ENCODE peak calls at places on chromosomes 12 and 14, in six cellular contexts. K is mesendoderm, P is mesenchymal stem cell, W is IMR-90, N is H1, G is trophoblast cell. D is an unnamed sample.

GRCh38 chr12:50251619-50252300 is 31.6 kb downstream of the LIMA1 start:
- DNase-seq in P (peak), W (peak), N (no peak), G (peak), K (no peak), D (no peak)

GRCh38 chr14:102923201-102923919 is 897 bp downstream of the AMN start:
- DNase-seq in N (no peak), W (no peak), G (peak), P (no peak), K (no peak), D (no peak)

GRCh38 chr14:95125951-95126350 is 31.4 kb downstream of the DICER1 start:
- DNase-seq in P (no peak), G (no peak), K (no peak), W (no peak), N (no peak), D (no peak)

GRCh38 chr12:82359115-82359478 is 768 bp downstream of the METTL25 start:
- DNase-seq in G (no peak), P (no peak), W (no peak), K (peak), N (no peak), D (no peak)

GRCh38 chr12:117514016-117514415 is 152.6 kb upstream of the NOS1 start:
- DNase-seq in P (no peak), K (no peak), G (peak), W (no peak), N (no peak), D (no peak)

GRCh38 chr12:120833849-120834248 is 70.3 kb downstream of the SPPL3 start:
- DNase-seq in G (peak), K (no peak), N (no peak), W (peak), P (peak), D (no peak)

GRCh38 chr12:50725011-50725899 is 38.6 kb upstream of the ATF1 start:
- DNase-seq in P (no peak), N (no peak), K (no peak), W (peak), G (no peak), D (no peak)

GRCh38 chr12:106197906-106198623 is 49.8 kb downstream of the CKAP4 start:
- DNase-seq in P (no peak), W (no peak), K (no peak), N (no peak), G (no peak), D (no peak)

GRCh38 chr12:52074006-52074405 is 4.2 kb downstream of the ATG101 start:
- DNase-seq in G (no peak), K (no peak), W (no peak), N (no peak), P (peak), D (no peak)

GRCh38 chr12:62625238-62625637 is 158.6 kb downstream of the MON2 start:
- DNase-seq in W (peak), P (peak), G (peak), K (peak), N (no peak), D (no peak)

GRCh38 chr14:36580856-36581831 is 1.3 kb downstream of the NKX2-8 start:
- DNase-seq in N (no peak), W (peak), K (peak), P (peak), G (peak), D (no peak)

GRCh38 chr12:16606936-16607335 is 974 bp upstream of the LMO3 start:
- DNase-seq in K (peak), P (no peak), G (no peak), N (no peak), W (no peak), D (no peak)

GRCh38 chr12:29234965-29235364 is 85.9 kb downstream of the FAR2 start:
- DNase-seq in G (no peak), K (no peak), P (peak), N (no peak), W (peak), D (no peak)

GRCh38 chr12:57842342-57843294 is 3.9 kb downstream of the CTDSP2 start:
- DNase-seq in N (no peak), P (no peak), K (peak), W (peak), G (peak), D (no peak)

GRCh38 chr14:51989293-51990234 is at the start of gene RTRAF:
- DNase-seq in W (peak), P (peak), N (peak), G (peak), K (peak), D (peak)
- H4K8ac ChIP-seq in W (peak), P (peak), N (peak), G (peak), K (no peak), D (no peak)

DNA sequence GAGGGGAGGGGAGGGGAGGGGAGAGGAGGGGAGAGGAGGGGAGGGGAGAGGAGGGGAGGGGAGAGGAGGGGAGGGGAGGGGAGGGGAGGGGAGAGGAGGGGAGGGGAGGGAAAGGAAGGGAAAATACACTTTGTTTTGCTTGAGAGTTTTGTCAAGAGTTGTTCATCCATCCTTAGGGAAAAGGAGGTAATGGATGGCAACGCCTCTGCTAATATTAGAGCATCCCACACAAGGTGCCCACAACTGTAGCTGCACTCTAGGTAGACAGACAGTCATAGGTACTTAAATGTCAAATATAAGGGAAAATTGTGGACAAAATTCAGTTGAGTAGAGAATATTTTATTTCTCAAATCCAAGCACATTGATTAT is 2.5 kb upstream of the SSH1 start:
- DNase-seq in G (no peak), P (no peak), W (no peak), K (no peak), N (no peak), D (no peak)
- H3K4me2 ChIP-seq in G (no peak), P (no peak), W (no peak), K (no peak), N (no peak), D (no peak)

GRCh38 chr12:128817115-128818015 is 6.4 kb downstream of the SLC15A4 start:
- DNase-seq in N (no peak), G (no peak), K (peak), W (peak), P (peak), D (no peak)
- H3K4me3 ChIP-seq in N (no peak), G (no peak), K (no peak), W (no peak), P (no peak), D (no peak)

GRCh38 chr14:91113829-91114078 is at the start of gene DGLUCY:
- DNase-seq in N (no peak), W (peak), K (no peak), G (peak), P (peak), D (no peak)
- H4K8ac ChIP-seq in N (peak), W (peak), K (peak), G (peak), P (peak), D (peak)

DNA sequence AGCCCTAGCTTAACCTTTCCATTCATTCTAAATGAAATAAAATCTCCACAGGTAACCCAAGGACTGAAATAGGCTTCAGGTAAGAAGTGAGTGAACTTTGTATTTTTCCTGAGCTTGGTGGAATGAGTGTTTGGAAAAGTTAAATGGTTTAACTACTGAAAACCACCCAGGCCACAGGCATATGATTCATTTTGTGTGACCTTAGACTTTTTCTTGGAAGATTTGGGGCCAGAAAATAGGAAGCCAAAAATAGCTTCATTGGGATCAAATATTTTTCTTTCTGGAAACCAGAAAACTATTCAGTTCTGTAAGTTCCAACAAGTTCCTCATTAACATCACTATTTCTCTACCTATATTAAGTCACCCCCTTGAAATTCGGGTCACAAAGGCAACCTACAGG is 212.6 kb downstream of the PCNX1 start:
- DNase-seq in P (no peak), W (peak), N (no peak), G (no peak), K (no peak), D (no peak)
- H3K4me2 ChIP-seq in P (no peak), W (no peak), N (no peak), G (no peak), K (no peak), D (no peak)

GRCh38 chr12:66679441-66680069 is 679 bp upstream of the GRIP1 start:
- DNase-seq in P (no peak), K (peak), W (no peak), G (no peak), N (no peak), D (no peak)
- H3K4me3 ChIP-seq in P (no peak), K (no peak), W (no peak), G (no peak), N (no peak), D (no peak)

DNA sequence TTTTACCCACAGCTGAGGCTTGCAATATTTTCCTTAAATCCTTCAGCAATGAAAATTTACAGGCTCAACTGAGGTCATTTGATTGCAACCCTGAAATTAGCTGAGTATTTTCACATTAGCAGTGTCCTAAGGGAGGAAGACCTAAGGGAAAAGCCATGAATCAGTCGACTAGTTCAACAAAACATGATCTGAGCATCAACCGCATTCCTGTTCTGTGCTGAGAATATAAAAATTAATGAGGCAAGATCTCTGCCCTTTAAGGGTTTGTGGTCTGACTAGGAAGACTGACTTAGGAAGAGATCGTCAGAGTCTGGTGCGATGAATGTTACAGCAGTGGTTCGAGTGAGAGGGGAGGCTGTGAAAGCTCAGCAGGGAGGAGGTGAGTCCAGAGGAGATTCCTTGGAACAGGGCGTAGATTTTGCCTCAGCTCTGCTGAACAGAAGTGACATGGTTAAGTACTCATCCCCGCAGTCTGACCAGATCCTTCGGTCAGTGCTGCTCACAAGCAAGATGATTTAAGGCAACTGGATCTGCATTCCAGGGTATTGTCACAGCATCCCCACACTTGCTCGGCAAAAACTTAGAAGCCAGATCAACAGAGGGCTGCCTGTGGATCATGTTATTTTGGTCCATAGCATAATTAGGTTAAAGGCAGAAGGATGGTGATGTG is 49.6 kb downstream of the BMAL2 start:
- DNase-seq in G (no peak), K (no peak), P (peak), W (no peak), N (no peak), D (no peak)
- H4K8ac ChIP-seq in G (no peak), K (no peak), P (no peak), W (no peak), N (no peak), D (no peak)

D was measured in neuronal stem cell.